ENCODE peak calls at places on chromosome 20, in seven cellular contexts. T is MCF 10A; R is effector CD4-positive, alpha-beta T cell; G is stimulated activated CD4-positive, alpha-beta T cell treated with anti-CD3 and anti-CD28 coated beads, Interleukin-4, amount 100 ng/mL, for 48 hours; O is nephron progenitor cell; I is endothelial cell of umbilical vein; J is lower lobe of right lung. X is an unnamed sample.

GRCh38 chr20:45798935-45799642 is 7.3 kb downstream of the DNTTIP1 start:
- DNase-seq in T (peak; percentile 71), R (peak; percentile 54), G (peak; percentile 42), O (peak; percentile 65), I (peak; percentile 57), J (peak; percentile 53), X (peak; percentile 65)

GRCh38 chr20:47411161-47411560 is 54.7 kb upstream of the ZMYND8 start:
- DNase-seq in T (no peak), R (no peak), G (no peak), O (no peak), I (no peak), J (no peak), X (no peak)

GRCh38 chr20:23782366-23782983 is 31.7 kb upstream of the CST1 start:
- DNase-seq in T (peak; percentile 1), R (no peak), G (peak; percentile 6), O (peak; percentile 29), I (peak; percentile 29), J (no peak), X (no peak)

GRCh38 chr20:45406260-45407066 is 1.6 kb upstream of the DBNDD2 start:
- DNase-seq in T (peak; percentile 40), R (peak; percentile 22), G (no peak), O (peak; percentile 77), I (peak; percentile 35), J (peak; percentile 83), X (peak; percentile 22)

GRCh38 chr20:45968081-45968671 is 3.8 kb downstream of the ZNF335 start:
- DNase-seq in T (no peak), R (no peak), G (no peak), O (no peak), I (no peak), J (peak; percentile 41), X (no peak)

GRCh38 chr20:21326700-21327099 is 23.6 kb downstream of the XRN2 start:
- DNase-seq in T (no peak), R (no peak), G (no peak), O (no peak), I (no peak), J (no peak), X (no peak)

GRCh38 chr20:16296933-16297332 is 276.3 kb downstream of the KIF16B start:
- DNase-seq in T (no peak), R (no peak), G (no peak), O (no peak), I (no peak), J (no peak), X (no peak)

GRCh38 chr20:50193851-50194830 is 3.5 kb downstream of the CEBPB start:
- DNase-seq in T (peak; percentile 42), R (no peak), G (no peak), O (no peak), I (no peak), J (peak; percentile 63), X (no peak)

GRCh38 chr20:4592316-4593148 is 129.2 kb upstream of the PRND start:
- DNase-seq in T (peak; percentile 34), R (peak; percentile 40), G (peak; percentile 56), O (peak; percentile 83), I (peak; percentile 48), J (peak; percentile 68), X (peak; percentile 36)

GRCh38 chr20:49185071-49185757 is 2.9 kb downstream of the STAU1 start:
- DNase-seq in T (no peak), R (no peak), G (no peak), O (no peak), I (no peak), J (no peak), X (no peak)

GRCh38 chr20:55893031-55893430 is 112.3 kb downstream of the CBLN4 start:
- DNase-seq in T (peak; percentile 14), R (no peak), G (no peak), O (no peak), I (no peak), J (no peak), X (no peak)

GRCh38 chr20:5974531-5974930 is 24.1 kb downstream of the MCM8 start:
- DNase-seq in T (no peak), R (no peak), G (no peak), O (no peak), I (no peak), J (no peak), X (no peak)

GRCh38 chr20:17721802-17722486 is 22.2 kb downstream of the BANF2 start:
- DNase-seq in T (peak; percentile 8), R (no peak), G (no peak), O (no peak), I (no peak), J (no peak), X (no peak)

GRCh38 chr20:61120595-61121515 is 131.2 kb upstream of the CDH4 start:
- DNase-seq in T (peak; percentile 83), R (peak; percentile 9), G (peak; percentile 9), O (peak; percentile 55), I (no peak), J (no peak), X (peak; percentile 11)

GRCh38 chr20:24357169-24357568 is 112.3 kb upstream of the SYNDIG1 start:
- DNase-seq in T (no peak), R (no peak), G (no peak), O (no peak), I (no peak), J (no peak), X (no peak)

GRCh38 chr20:33908351-33908750 is 85.4 kb upstream of the RALY start:
- DNase-seq in T (no peak), R (no peak), G (no peak), O (no peak), I (no peak), J (no peak), X (no peak)

GRCh38 chr20:62123450-62124118 is 1.3 kb downstream of the LSM14B start:
- DNase-seq in T (no peak), R (no peak), G (no peak), O (no peak), I (peak; percentile 28), J (no peak), X (no peak)

GRCh38 chr20:62914970-62915457 is 11.3 kb downstream of the DIDO1 start:
- DNase-seq in T (no peak), R (no peak), G (no peak), O (peak; percentile 58), I (peak; percentile 58), J (peak; percentile 36), X (no peak)

GRCh38 chr20:35665949-35666288 is 1.2 kb upstream of the CPNE1 start:
- DNase-seq in T (no peak), R (no peak), G (no peak), O (no peak), I (no peak), J (no peak), X (no peak)

GRCh38 chr20:62723768-62724420 is 15.3 kb downstream of the NTSR1 start:
- DNase-seq in T (no peak), R (no peak), G (no peak), O (no peak), I (no peak), J (peak; percentile 32), X (no peak)

GRCh38 chr20:61777773-61778484 is 287.8 kb downstream of the TAF4 start:
- DNase-seq in T (no peak), R (no peak), G (no peak), O (no peak), I (no peak), J (peak; percentile 4), X (no peak)

GRCh38 chr20:48186447-48186846 is 401.2 kb upstream of the SULF2 start:
- DNase-seq in T (no peak), R (no peak), G (no peak), O (no peak), I (no peak), J (no peak), X (no peak)

GRCh38 chr20:64057628-64058498 is 5.1 kb upstream of the TCEA2 start:
- DNase-seq in T (peak; percentile 78), R (peak; percentile 74), G (peak; percentile 91), O (peak; percentile 90), I (peak; percentile 79), J (peak; percentile 84), X (peak; percentile 55)

GRCh38 chr20:35845561-35845960 is 73.7 kb downstream of the PHF20 start:
- DNase-seq in T (peak; percentile 34), R (no peak), G (no peak), O (no peak), I (no peak), J (no peak), X (no peak)

GRCh38 chr20:63159826-63160640 is 55.9 kb downstream of the YTHDF1 start:
- DNase-seq in T (no peak), R (no peak), G (no peak), O (no peak), I (no peak), J (no peak), X (no peak)

GRCh38 chr20:56788671-56789610 is 159.8 kb downstream of the TFAP2C start:
- DNase-seq in T (peak; percentile 53), R (no peak), G (no peak), O (no peak), I (no peak), J (no peak), X (no peak)

GRCh38 chr20:47289989-47290388 is 66.5 kb downstream of the ZMYND8 start:
- DNase-seq in T (no peak), R (no peak), G (no peak), O (no peak), I (no peak), J (no peak), X (no peak)

GRCh38 chr20:51350941-51351631 is 191.4 kb downstream of the NFATC2 start:
- DNase-seq in T (peak; percentile 70), R (no peak), G (no peak), O (no peak), I (peak; percentile 50), J (no peak), X (no peak)

GRCh38 chr20:881051-881820 is 34.9 kb downstream of the ANGPT4 start:
- DNase-seq in T (peak; percentile 94), R (no peak), G (no peak), O (no peak), I (peak; percentile 25), J (no peak), X (peak; percentile 89)

GRCh38 chr20:22904411-22904810 is 130.7 kb upstream of the SSTR4 start:
- DNase-seq in T (no peak), R (no peak), G (no peak), O (no peak), I (no peak), J (no peak), X (no peak)

GRCh38 chr20:40046703-40047102 is 642.3 kb downstream of the MAFB start:
- DNase-seq in T (no peak), R (no peak), G (no peak), O (no peak), I (no peak), J (no peak), X (no peak)

GRCh38 chr20:17281478-17281877 is 54.6 kb downstream of the PCSK2 start:
- DNase-seq in T (peak; percentile 61), R (no peak), G (peak; percentile 4), O (peak; percentile 52), I (no peak), J (no peak), X (no peak)

GRCh38 chr20:49766979-49767419 is 45.6 kb upstream of the SLC9A8 start:
- DNase-seq in T (peak; percentile 33), R (no peak), G (no peak), O (no peak), I (no peak), J (no peak), X (no peak)

GRCh38 chr20:61874421-61875068 is 191.1 kb downstream of the TAF4 start:
- DNase-seq in T (peak; percentile 11), R (no peak), G (no peak), O (peak; percentile 48), I (no peak), J (no peak), X (no peak)